ENCODE peak calls at places on chromosomes 6 and 20, in five cellular contexts. One of them, this sample, is unnamed.

GRCh38 chr6:113686049-113686448 is 171.1 kb upstream of the MARCKS start:
- DNase-seq in brain microvascular endothelial cell: no peak
- DNase-seq in astrocyte of the cerebellum: no peak
- DNase-seq in H1: no peak
- DNase-seq in PC-9: no peak
- DNase-seq in this sample: no peak

GRCh38 chr6:41488392-41489129 is 57.6 kb upstream of the FOXP4 start:
- DNase-seq in H1: no peak
- DNase-seq in PC-9: no peak
- DNase-seq in astrocyte of the cerebellum: peak
- DNase-seq in brain microvascular endothelial cell: peak
- DNase-seq in this sample: peak

GRCh38 chr20:10954137-10954840 is 280.5 kb upstream of the JAG1 start:
- DNase-seq in astrocyte of the cerebellum: peak
- DNase-seq in brain microvascular endothelial cell: no peak
- DNase-seq in H1: no peak
- DNase-seq in PC-9: peak
- DNase-seq in this sample: no peak

GRCh38 chr6:38415231-38416005 is 224.3 kb downstream of the BTBD9 start:
- DNase-seq in PC-9: no peak
- DNase-seq in brain microvascular endothelial cell: no peak
- DNase-seq in astrocyte of the cerebellum: no peak
- DNase-seq in H1: no peak
- DNase-seq in this sample: no peak

GRCh38 chr6:158092806-158093205 is 75.3 kb downstream of the SERAC1 start:
- DNase-seq in brain microvascular endothelial cell: no peak
- DNase-seq in H1: no peak
- DNase-seq in astrocyte of the cerebellum: no peak
- DNase-seq in PC-9: no peak
- DNase-seq in this sample: no peak

GRCh38 chr6:56767892-56768531 is 125.3 kb upstream of the DST start:
- DNase-seq in brain microvascular endothelial cell: no peak
- DNase-seq in PC-9: no peak
- DNase-seq in astrocyte of the cerebellum: no peak
- DNase-seq in H1: no peak
- DNase-seq in this sample: no peak

GRCh38 chr6:33297956-33298772 is 578 bp downstream of the RGL2 start:
- DNase-seq in H1: no peak
- DNase-seq in PC-9: peak
- DNase-seq in astrocyte of the cerebellum: no peak
- DNase-seq in brain microvascular endothelial cell: peak
- DNase-seq in this sample: no peak

GRCh38 chr20:24696396-24696795 is 227.0 kb downstream of the SYNDIG1 start:
- DNase-seq in brain microvascular endothelial cell: no peak
- DNase-seq in PC-9: no peak
- DNase-seq in H1: no peak
- DNase-seq in astrocyte of the cerebellum: no peak
- DNase-seq in this sample: no peak

GRCh38 chr20:33664762-33665144 is 2.0 kb upstream of the ACTL10 start:
- DNase-seq in PC-9: no peak
- DNase-seq in H1: no peak
- DNase-seq in brain microvascular endothelial cell: no peak
- DNase-seq in astrocyte of the cerebellum: no peak
- DNase-seq in this sample: no peak

GRCh38 chr6:169970306-169970988 is 219.0 kb downstream of the ERMARD start:
- DNase-seq in H1: no peak
- DNase-seq in astrocyte of the cerebellum: no peak
- DNase-seq in brain microvascular endothelial cell: no peak
- DNase-seq in PC-9: no peak
- DNase-seq in this sample: no peak

DNA sequence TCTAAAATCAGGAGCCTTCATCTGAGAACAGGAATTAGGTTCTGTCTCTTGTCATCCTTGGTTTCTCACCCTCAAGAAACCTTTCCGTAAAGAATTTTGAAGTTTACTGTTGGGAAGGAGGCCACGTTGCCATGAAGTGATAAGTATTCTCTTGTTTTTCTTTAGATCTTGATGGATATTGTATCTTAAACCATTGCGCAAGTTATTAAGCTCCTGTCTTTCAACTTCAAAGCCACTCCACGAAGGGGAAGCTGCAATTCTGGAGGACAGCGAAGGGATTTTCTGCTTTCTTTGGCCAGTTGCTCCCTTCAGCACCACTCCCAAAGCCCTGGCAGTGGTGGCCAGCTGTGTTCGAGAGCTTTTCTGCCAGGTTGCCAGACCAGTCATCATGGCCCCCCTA is 198.1 kb upstream of the EXOC2 start:
- DNase-seq in brain microvascular endothelial cell: no peak
- DNase-seq in astrocyte of the cerebellum: no peak
- DNase-seq in H1: no peak
- DNase-seq in PC-9: no peak
- DNase-seq in this sample: no peak
- H3K4me3 ChIP-seq in brain microvascular endothelial cell: no peak
- H3K4me3 ChIP-seq in astrocyte of the cerebellum: no peak
- H3K4me3 ChIP-seq in H1: no peak
- H3K4me3 ChIP-seq in PC-9: no peak
- H3K4me3 ChIP-seq in this sample: no peak

GRCh38 chr6:118307581-118307980 is 240.5 kb upstream of the PLN start:
- DNase-seq in H1: no peak
- DNase-seq in brain microvascular endothelial cell: no peak
- DNase-seq in PC-9: no peak
- DNase-seq in astrocyte of the cerebellum: no peak
- DNase-seq in this sample: no peak
- H3K4me3 ChIP-seq in H1: no peak
- H3K4me3 ChIP-seq in brain microvascular endothelial cell: no peak
- H3K4me3 ChIP-seq in PC-9: no peak
- H3K4me3 ChIP-seq in astrocyte of the cerebellum: no peak
- H3K4me3 ChIP-seq in this sample: no peak

DNA sequence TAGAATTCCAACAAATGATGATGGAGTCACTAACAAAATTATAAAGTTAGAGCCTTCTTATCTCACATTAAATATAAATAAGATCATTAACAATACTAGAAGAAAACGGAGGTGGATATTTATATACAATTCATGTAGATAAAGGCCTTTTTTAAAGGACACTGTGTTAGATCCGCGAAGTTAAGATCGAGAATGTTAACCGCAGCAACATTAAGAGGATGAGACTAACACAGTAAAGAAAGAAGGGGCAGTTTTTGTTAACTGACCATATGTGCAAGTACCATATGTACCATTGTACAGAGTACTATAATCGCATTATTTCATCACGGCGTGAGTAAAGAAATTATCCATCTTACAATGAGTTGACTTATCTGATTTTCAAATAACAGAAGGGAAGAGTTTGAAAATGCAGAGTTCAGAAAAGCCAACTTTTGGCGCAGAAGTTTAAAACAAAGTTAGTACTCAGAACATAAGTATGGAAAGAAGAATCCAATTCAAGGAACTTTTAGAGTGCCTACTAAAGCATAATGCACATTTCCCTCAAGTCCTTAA is 1.4 kb downstream of the FBXL4 start:
- DNase-seq in astrocyte of the cerebellum: no peak
- DNase-seq in PC-9: no peak
- DNase-seq in brain microvascular endothelial cell: no peak
- DNase-seq in H1: no peak
- DNase-seq in this sample: no peak
- H3K4me3 ChIP-seq in astrocyte of the cerebellum: peak
- H3K4me3 ChIP-seq in PC-9: peak
- H3K4me3 ChIP-seq in brain microvascular endothelial cell: peak
- H3K4me3 ChIP-seq in H1: peak
- H3K4me3 ChIP-seq in this sample: peak

DNA sequence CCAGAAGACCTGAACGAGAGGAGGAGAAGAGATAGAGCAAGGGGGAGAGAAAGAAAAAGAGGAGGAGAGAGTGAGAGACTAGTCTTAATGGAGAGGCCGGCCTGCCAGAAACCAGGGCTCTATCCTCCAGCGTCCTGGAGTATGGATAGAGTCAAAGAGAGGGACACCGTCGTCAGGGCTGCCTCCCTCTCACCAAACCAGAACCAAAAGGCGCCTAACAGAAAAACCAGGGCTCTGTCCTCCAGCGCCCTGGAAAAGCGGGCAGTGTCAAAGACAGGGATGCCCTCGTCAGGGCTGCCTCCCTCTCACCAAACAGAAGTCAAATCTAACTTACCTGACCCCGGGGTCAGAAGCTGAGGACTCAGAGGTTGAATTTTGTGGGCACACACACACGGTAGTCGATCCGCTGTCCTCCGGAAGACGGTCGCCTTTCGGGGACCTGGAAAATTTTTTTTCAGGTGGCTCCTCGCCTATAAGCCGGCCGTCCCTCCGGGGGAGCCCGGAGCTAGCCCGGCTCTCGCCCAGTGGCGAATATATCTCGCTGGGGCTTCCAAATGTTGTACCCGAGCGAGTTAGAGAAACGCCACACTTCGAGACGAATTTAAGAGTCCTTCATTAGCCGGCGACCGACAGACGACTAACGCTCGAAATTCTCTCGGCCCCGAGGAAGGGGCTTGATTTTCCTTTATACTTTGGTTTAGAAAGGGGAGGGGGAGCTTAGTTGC is 148.2 kb downstream of the TRIM27 start:
- DNase-seq in PC-9: no peak
- DNase-seq in astrocyte of the cerebellum: no peak
- DNase-seq in brain microvascular endothelial cell: no peak
- DNase-seq in H1: no peak
- DNase-seq in this sample: no peak
- H3K4me3 ChIP-seq in PC-9: no peak
- H3K4me3 ChIP-seq in astrocyte of the cerebellum: no peak
- H3K4me3 ChIP-seq in brain microvascular endothelial cell: no peak
- H3K4me3 ChIP-seq in H1: peak
- H3K4me3 ChIP-seq in this sample: no peak

DNA sequence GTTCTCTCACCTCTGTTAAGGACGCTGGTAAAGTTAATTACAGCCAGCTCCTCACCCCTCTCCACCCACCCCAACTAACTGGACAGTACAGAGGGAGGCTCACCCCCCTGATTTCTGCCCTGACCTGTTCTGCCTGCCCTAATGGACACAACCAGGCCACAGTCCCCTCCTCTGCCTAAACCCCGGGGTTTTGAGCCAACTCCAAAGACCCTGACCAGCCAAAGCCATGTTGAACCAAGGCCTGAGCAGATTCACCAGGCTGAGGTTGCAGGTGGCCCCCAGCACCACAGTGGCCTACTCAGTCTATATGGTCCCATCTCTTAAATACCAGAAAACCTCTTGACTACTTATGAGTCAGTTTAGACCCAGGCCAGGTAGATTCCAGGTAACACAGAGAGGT is 49.1 kb downstream of the MAFB start:
- DNase-seq in astrocyte of the cerebellum: no peak
- DNase-seq in brain microvascular endothelial cell: no peak
- DNase-seq in H1: no peak
- DNase-seq in PC-9: no peak
- DNase-seq in this sample: no peak
- H3K4me3 ChIP-seq in astrocyte of the cerebellum: no peak
- H3K4me3 ChIP-seq in brain microvascular endothelial cell: no peak
- H3K4me3 ChIP-seq in H1: no peak
- H3K4me3 ChIP-seq in PC-9: no peak
- H3K4me3 ChIP-seq in this sample: no peak

DNA sequence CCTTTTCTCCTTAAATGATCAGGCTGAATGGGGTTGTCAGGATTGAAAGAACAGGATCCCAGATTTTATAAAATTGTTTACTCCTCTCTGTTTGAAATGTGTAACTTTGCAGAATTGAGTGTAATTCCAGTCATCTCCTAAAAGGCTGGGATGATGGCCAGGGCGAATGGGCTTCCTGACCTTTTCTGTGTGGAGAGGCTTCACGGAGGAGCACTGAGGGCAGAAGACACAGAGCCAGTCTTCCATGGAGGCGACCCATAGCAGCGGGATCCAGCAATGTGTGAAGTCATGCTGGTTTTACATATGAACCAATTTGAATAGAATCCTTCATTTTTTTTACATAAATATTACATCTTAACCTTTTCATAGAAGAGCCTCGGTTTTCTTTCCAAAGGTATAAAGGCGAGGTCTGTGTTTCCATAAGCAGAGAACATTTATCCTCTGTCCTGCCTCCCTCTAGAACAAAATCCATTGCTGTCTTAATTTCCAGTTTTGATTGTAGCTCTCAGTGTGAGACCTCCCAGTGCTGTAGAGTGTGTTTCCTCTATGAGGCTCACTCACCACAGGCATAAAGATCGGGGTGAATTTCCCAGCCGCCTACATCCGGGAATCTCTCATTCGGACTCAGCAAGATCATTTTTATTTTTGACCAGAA is 369.7 kb upstream of the FLRT3 start:
- DNase-seq in H1: no peak
- DNase-seq in astrocyte of the cerebellum: no peak
- DNase-seq in PC-9: no peak
- DNase-seq in brain microvascular endothelial cell: no peak
- DNase-seq in this sample: no peak
- H3K4me3 ChIP-seq in H1: no peak
- H3K4me3 ChIP-seq in astrocyte of the cerebellum: no peak
- H3K4me3 ChIP-seq in PC-9: no peak
- H3K4me3 ChIP-seq in brain microvascular endothelial cell: no peak
- H3K4me3 ChIP-seq in this sample: no peak

GRCh38 chr6:74113901-74114300 is 417.9 kb downstream of the CD109 start:
- DNase-seq in PC-9: no peak
- DNase-seq in astrocyte of the cerebellum: no peak
- DNase-seq in H1: no peak
- DNase-seq in brain microvascular endothelial cell: no peak
- DNase-seq in this sample: no peak

GRCh38 chr6:74114428-74114827 is 418.4 kb downstream of the CD109 start:
- DNase-seq in PC-9: no peak
- DNase-seq in astrocyte of the cerebellum: no peak
- DNase-seq in H1: no peak
- DNase-seq in brain microvascular endothelial cell: no peak
- DNase-seq in this sample: no peak

GRCh38 chr6:74117113-74117512 is 421.1 kb downstream of the CD109 start:
- DNase-seq in H1: no peak
- DNase-seq in astrocyte of the cerebellum: no peak
- DNase-seq in brain microvascular endothelial cell: no peak
- DNase-seq in PC-9: no peak
- DNase-seq in this sample: peak

DNA sequence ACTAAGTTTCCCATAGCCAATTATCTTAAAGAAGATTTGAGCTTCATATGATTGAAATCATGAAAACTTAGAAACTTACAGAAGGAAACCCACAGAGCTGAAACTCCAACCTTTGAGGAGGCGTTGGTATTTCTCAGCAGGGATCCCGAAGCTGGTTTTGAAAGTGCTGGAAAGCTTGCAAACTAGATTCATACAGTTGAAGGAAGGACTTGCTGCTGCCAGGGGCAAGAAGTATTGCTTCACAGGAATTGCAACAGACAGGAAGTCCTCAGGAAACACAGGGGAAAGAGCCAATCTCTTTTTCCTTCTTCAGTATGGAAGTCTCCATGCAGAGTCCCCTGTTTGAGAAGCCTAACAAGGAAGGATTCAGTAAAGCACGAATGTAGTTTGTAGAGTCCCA is 419.7 kb downstream of the CD109 start:
- DNase-seq in H1: no peak
- DNase-seq in PC-9: no peak
- DNase-seq in astrocyte of the cerebellum: no peak
- DNase-seq in brain microvascular endothelial cell: no peak
- DNase-seq in this sample: peak
- H3K4me3 ChIP-seq in H1: no peak
- H3K4me3 ChIP-seq in PC-9: no peak
- H3K4me3 ChIP-seq in astrocyte of the cerebellum: no peak
- H3K4me3 ChIP-seq in brain microvascular endothelial cell: no peak
- H3K4me3 ChIP-seq in this sample: no peak

DNA sequence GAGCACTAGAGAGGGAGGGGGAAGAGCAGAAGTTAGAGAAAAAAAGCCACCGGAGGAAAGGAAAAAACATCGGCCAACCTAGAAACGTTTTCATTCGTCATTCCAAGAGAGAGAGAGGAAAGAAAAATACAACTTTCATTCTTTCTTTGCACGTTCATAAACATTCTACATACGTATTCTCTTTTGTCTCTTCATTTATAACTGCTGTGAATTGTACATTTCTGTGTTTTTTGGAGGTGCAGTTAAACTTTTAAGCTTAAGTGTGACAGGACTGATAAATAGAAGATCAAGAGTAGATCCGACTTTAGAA is 2.0 kb downstream of the ID4 start:
- DNase-seq in PC-9: no peak
- DNase-seq in brain microvascular endothelial cell: no peak
- DNase-seq in astrocyte of the cerebellum: no peak
- DNase-seq in H1: no peak
- DNase-seq in this sample: no peak
- H3K4me3 ChIP-seq in PC-9: peak
- H3K4me3 ChIP-seq in brain microvascular endothelial cell: peak
- H3K4me3 ChIP-seq in astrocyte of the cerebellum: peak
- H3K4me3 ChIP-seq in H1: peak
- H3K4me3 ChIP-seq in this sample: peak

This sample was measured in skeletal muscle cell.